ENCODE peak calls at places on chromosomes 4 and X, in eight cellular contexts. One of them, this sample, is unnamed.

GRCh38 chrX:108020631-108021030 is 24.2 kb upstream of the VSIG1 start:
- DNase-seq in NB4: peak
- DNase-seq in tibial artery: no peak
- DNase-seq in hepatocyte: no peak
- DNase-seq in AG10803: peak
- DNase-seq in kidney epithelial cell: no peak
- DNase-seq in GM06990: no peak
- DNase-seq in PC-3: peak
- DNase-seq in this sample: no peak

GRCh38 chr4:76897522-76898384 is at the start of gene SOWAHB:
- DNase-seq in NB4: no peak
- DNase-seq in tibial artery: no peak
- DNase-seq in hepatocyte: peak
- DNase-seq in AG10803: no peak
- DNase-seq in kidney epithelial cell: peak
- DNase-seq in GM06990: peak
- DNase-seq in PC-3: peak
- DNase-seq in this sample: no peak

GRCh38 chr4:3199661-3200422 is 49.1 kb upstream of the MSANTD1 start:
- DNase-seq in NB4: peak
- DNase-seq in tibial artery: no peak
- DNase-seq in hepatocyte: no peak
- DNase-seq in AG10803: peak
- DNase-seq in kidney epithelial cell: no peak
- DNase-seq in GM06990: no peak
- DNase-seq in PC-3: no peak
- DNase-seq in this sample: no peak

GRCh38 chr4:44679060-44679459 is 840 bp downstream of the GUF1 start:
- DNase-seq in NB4: no peak
- DNase-seq in tibial artery: no peak
- DNase-seq in hepatocyte: no peak
- DNase-seq in AG10803: no peak
- DNase-seq in kidney epithelial cell: no peak
- DNase-seq in GM06990: no peak
- DNase-seq in PC-3: no peak
- DNase-seq in this sample: no peak

GRCh38 chr4:134313591-134313990 is 112.0 kb upstream of the PABPC4L start:
- DNase-seq in NB4: no peak
- DNase-seq in tibial artery: no peak
- DNase-seq in hepatocyte: no peak
- DNase-seq in AG10803: no peak
- DNase-seq in kidney epithelial cell: no peak
- DNase-seq in GM06990: no peak
- DNase-seq in PC-3: no peak
- DNase-seq in this sample: no peak

GRCh38 chr4:173855015-173855414 is 325.0 kb upstream of the HAND2 start:
- DNase-seq in NB4: no peak
- DNase-seq in tibial artery: no peak
- DNase-seq in hepatocyte: no peak
- DNase-seq in AG10803: no peak
- DNase-seq in kidney epithelial cell: no peak
- DNase-seq in GM06990: no peak
- DNase-seq in PC-3: no peak
- DNase-seq in this sample: no peak

GRCh38 chr4:168451744-168452394 is 28.4 kb downstream of the DDX60L start:
- DNase-seq in NB4: peak
- DNase-seq in tibial artery: no peak
- DNase-seq in hepatocyte: peak
- DNase-seq in AG10803: peak
- DNase-seq in kidney epithelial cell: peak
- DNase-seq in GM06990: no peak
- DNase-seq in PC-3: peak
- DNase-seq in this sample: no peak

GRCh38 chr4:78529569-78530209 is 21.9 kb upstream of the ANXA3 start:
- DNase-seq in NB4: no peak
- DNase-seq in tibial artery: no peak
- DNase-seq in hepatocyte: no peak
- DNase-seq in AG10803: peak
- DNase-seq in kidney epithelial cell: no peak
- DNase-seq in GM06990: no peak
- DNase-seq in PC-3: peak
- DNase-seq in this sample: no peak

GRCh38 chrX:101759000-101759399 is 99.3 kb upstream of the ARMCX2 start:
- DNase-seq in NB4: peak
- DNase-seq in tibial artery: peak
- DNase-seq in hepatocyte: peak
- DNase-seq in AG10803: peak
- DNase-seq in kidney epithelial cell: no peak
- DNase-seq in GM06990: no peak
- DNase-seq in PC-3: peak
- DNase-seq in this sample: no peak

GRCh38 chr4:41792166-41792565 is 43.6 kb upstream of the PHOX2B start:
- DNase-seq in NB4: peak
- DNase-seq in tibial artery: no peak
- DNase-seq in hepatocyte: no peak
- DNase-seq in AG10803: no peak
- DNase-seq in kidney epithelial cell: no peak
- DNase-seq in GM06990: no peak
- DNase-seq in PC-3: peak
- DNase-seq in this sample: no peak

GRCh38 chr4:183838987-183839712 is 66.0 kb upstream of the STOX2 start:
- DNase-seq in NB4: peak
- DNase-seq in tibial artery: no peak
- DNase-seq in hepatocyte: peak
- DNase-seq in AG10803: no peak
- DNase-seq in kidney epithelial cell: no peak
- DNase-seq in GM06990: no peak
- DNase-seq in PC-3: peak
- DNase-seq in this sample: no peak

GRCh38 chr4:8039290-8039689 is 99.6 kb upstream of the AFAP1 start:
- DNase-seq in NB4: no peak
- DNase-seq in tibial artery: no peak
- DNase-seq in hepatocyte: no peak
- DNase-seq in AG10803: no peak
- DNase-seq in kidney epithelial cell: no peak
- DNase-seq in GM06990: no peak
- DNase-seq in PC-3: no peak
- DNase-seq in this sample: no peak

GRCh38 chrX:71846429-71846828 is 64.2 kb upstream of the NHSL2 start:
- DNase-seq in NB4: no peak
- DNase-seq in tibial artery: no peak
- DNase-seq in hepatocyte: peak
- DNase-seq in AG10803: no peak
- DNase-seq in kidney epithelial cell: no peak
- DNase-seq in GM06990: no peak
- DNase-seq in PC-3: no peak
- DNase-seq in this sample: no peak

GRCh38 chrX:136823175-136823574 is 42.4 kb upstream of the ARHGEF6 start:
- DNase-seq in NB4: no peak
- DNase-seq in tibial artery: no peak
- DNase-seq in hepatocyte: no peak
- DNase-seq in AG10803: peak
- DNase-seq in kidney epithelial cell: no peak
- DNase-seq in GM06990: no peak
- DNase-seq in PC-3: peak
- DNase-seq in this sample: no peak

GRCh38 chr4:5558502-5558901 is 149.9 kb downstream of the EVC2 start:
- DNase-seq in NB4: no peak
- DNase-seq in tibial artery: no peak
- DNase-seq in hepatocyte: no peak
- DNase-seq in AG10803: no peak
- DNase-seq in kidney epithelial cell: no peak
- DNase-seq in GM06990: no peak
- DNase-seq in PC-3: no peak
- DNase-seq in this sample: no peak

GRCh38 chr4:114267976-114268375 is 288.5 kb upstream of the ARSJ start:
- DNase-seq in NB4: peak
- DNase-seq in tibial artery: no peak
- DNase-seq in hepatocyte: no peak
- DNase-seq in AG10803: peak
- DNase-seq in kidney epithelial cell: no peak
- DNase-seq in GM06990: no peak
- DNase-seq in PC-3: no peak
- DNase-seq in this sample: no peak

GRCh38 chr4:118271788-118272187 is 81.0 kb downstream of the PRSS12 start:
- DNase-seq in NB4: no peak
- DNase-seq in tibial artery: no peak
- DNase-seq in hepatocyte: no peak
- DNase-seq in AG10803: no peak
- DNase-seq in kidney epithelial cell: no peak
- DNase-seq in GM06990: no peak
- DNase-seq in PC-3: no peak
- DNase-seq in this sample: no peak

DNA sequence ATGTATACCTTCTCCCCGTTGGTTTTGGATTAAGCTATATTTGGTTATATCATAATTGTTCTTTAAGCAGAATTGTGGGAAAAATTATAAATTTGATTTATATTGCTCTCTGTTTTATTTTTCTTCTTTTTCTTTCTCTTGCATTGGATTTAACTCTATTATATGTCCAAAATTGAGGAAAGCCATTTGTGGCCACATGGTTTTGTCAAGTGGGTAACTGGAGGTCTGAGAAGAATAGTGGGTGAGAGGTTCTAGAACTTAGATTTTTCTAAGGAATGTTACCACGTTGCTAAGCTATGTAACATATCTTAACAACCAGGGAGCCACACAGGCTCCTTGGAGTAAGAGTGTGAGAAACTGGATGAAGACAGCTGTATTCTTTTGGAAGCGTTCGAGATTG is at the start of gene C4orf17:
- DNase-seq in NB4: no peak
- DNase-seq in tibial artery: no peak
- DNase-seq in hepatocyte: no peak
- DNase-seq in AG10803: no peak
- DNase-seq in kidney epithelial cell: no peak
- DNase-seq in GM06990: no peak
- DNase-seq in PC-3: no peak
- DNase-seq in this sample: no peak
- TF ChIP-seq CTCF in NB4: no peak
- TF ChIP-seq CTCF in tibial artery: no peak
- TF ChIP-seq CTCF in hepatocyte: no peak
- TF ChIP-seq CTCF in AG10803: no peak
- TF ChIP-seq CTCF in kidney epithelial cell: no peak
- TF ChIP-seq CTCF in GM06990: no peak
- TF ChIP-seq CTCF in PC-3: no peak
- TF ChIP-seq CTCF in this sample: no peak

GRCh38 chr4:111681270-111681669 is 464.0 kb upstream of the FAM241A start:
- DNase-seq in NB4: no peak
- DNase-seq in tibial artery: no peak
- DNase-seq in hepatocyte: no peak
- DNase-seq in AG10803: no peak
- DNase-seq in kidney epithelial cell: no peak
- DNase-seq in GM06990: no peak
- DNase-seq in PC-3: no peak
- DNase-seq in this sample: no peak

GRCh38 chr4:111681751-111682150 is 463.5 kb upstream of the FAM241A start:
- DNase-seq in NB4: no peak
- DNase-seq in tibial artery: no peak
- DNase-seq in hepatocyte: no peak
- DNase-seq in AG10803: no peak
- DNase-seq in kidney epithelial cell: no peak
- DNase-seq in GM06990: no peak
- DNase-seq in PC-3: no peak
- DNase-seq in this sample: no peak

GRCh38 chr4:111675746-111676145 is 469.5 kb upstream of the FAM241A start:
- DNase-seq in NB4: no peak
- DNase-seq in tibial artery: no peak
- DNase-seq in hepatocyte: no peak
- DNase-seq in AG10803: no peak
- DNase-seq in kidney epithelial cell: no peak
- DNase-seq in GM06990: no peak
- DNase-seq in PC-3: no peak
- DNase-seq in this sample: no peak

GRCh38 chr4:111678466-111678865 is 466.8 kb upstream of the FAM241A start:
- DNase-seq in NB4: no peak
- DNase-seq in tibial artery: no peak
- DNase-seq in hepatocyte: no peak
- DNase-seq in AG10803: peak
- DNase-seq in kidney epithelial cell: peak
- DNase-seq in GM06990: no peak
- DNase-seq in PC-3: no peak
- DNase-seq in this sample: peak

DNA sequence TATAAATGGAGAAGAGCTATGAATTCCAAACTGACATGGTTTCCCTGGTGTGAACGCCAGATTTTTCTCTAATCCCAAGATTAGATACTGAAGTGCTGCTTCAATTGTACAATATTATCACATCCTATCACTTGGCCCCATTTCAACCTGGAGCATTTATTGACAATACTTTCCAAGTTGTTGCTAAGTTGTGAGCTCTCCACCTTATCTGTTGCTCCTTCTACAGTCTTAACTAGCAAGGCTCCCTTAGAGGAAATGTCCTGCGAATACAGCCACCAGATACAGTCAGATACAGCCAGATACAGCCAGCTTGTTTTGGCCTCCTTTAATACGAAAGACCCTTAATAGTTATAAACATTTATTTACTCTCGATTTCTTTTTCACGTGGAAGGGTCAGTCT is 466.3 kb upstream of the FAM241A start:
- DNase-seq in NB4: no peak
- DNase-seq in tibial artery: no peak
- DNase-seq in hepatocyte: no peak
- DNase-seq in AG10803: no peak
- DNase-seq in kidney epithelial cell: no peak
- DNase-seq in GM06990: no peak
- DNase-seq in PC-3: no peak
- DNase-seq in this sample: no peak
- H3K4me3 ChIP-seq in NB4: no peak
- H3K4me3 ChIP-seq in tibial artery: no peak
- H3K4me3 ChIP-seq in hepatocyte: no peak
- H3K4me3 ChIP-seq in AG10803: no peak
- H3K4me3 ChIP-seq in kidney epithelial cell: no peak
- H3K4me3 ChIP-seq in GM06990: no peak
- H3K4me3 ChIP-seq in PC-3: no peak
- H3K4me3 ChIP-seq in this sample: no peak

GRCh38 chrX:111447298-111447697 is 35.3 kb upstream of the DCX start:
- DNase-seq in NB4: peak
- DNase-seq in tibial artery: no peak
- DNase-seq in hepatocyte: peak
- DNase-seq in AG10803: no peak
- DNase-seq in kidney epithelial cell: no peak
- DNase-seq in GM06990: peak
- DNase-seq in PC-3: peak
- DNase-seq in this sample: no peak
- TF ChIP-seq CTCF in NB4: peak
- TF ChIP-seq CTCF in tibial artery: no peak
- TF ChIP-seq CTCF in hepatocyte: peak
- TF ChIP-seq CTCF in AG10803: no peak
- TF ChIP-seq CTCF in kidney epithelial cell: peak
- TF ChIP-seq CTCF in GM06990: peak
- TF ChIP-seq CTCF in PC-3: peak
- TF ChIP-seq CTCF in this sample: no peak

DNA sequence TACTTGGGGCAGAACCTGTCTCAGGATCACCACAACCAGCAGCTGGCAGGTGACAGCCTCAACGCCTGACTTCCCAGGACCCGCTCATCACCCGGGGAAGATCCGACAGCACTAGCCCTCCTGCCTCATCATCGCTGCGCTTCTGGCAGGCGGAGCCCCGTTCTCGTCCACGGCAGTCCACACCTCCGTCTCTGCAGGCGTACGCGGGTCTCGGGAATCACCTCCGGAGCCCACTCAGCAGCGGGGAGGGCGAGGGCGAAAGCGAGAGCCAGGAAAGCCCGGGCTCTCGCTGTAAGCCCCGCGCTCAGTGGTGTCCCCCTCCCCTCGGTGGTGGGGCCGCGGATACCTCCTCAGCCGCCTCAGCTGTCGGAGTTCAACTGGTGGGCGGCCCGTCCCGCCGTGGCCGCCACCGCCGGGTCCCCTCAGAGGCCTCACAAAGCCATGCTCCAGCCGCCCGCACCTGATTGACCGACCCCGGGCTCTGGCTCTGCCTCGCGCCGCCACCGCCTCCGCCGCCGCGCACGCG is 518 bp upstream of the CNKSR2 start:
- DNase-seq in NB4: no peak
- DNase-seq in tibial artery: no peak
- DNase-seq in hepatocyte: no peak
- DNase-seq in AG10803: no peak
- DNase-seq in kidney epithelial cell: no peak
- DNase-seq in GM06990: no peak
- DNase-seq in PC-3: no peak
- DNase-seq in this sample: no peak
- H3K4me3 ChIP-seq in NB4: no peak
- H3K4me3 ChIP-seq in tibial artery: peak
- H3K4me3 ChIP-seq in hepatocyte: peak
- H3K4me3 ChIP-seq in AG10803: peak
- H3K4me3 ChIP-seq in kidney epithelial cell: peak
- H3K4me3 ChIP-seq in GM06990: peak
- H3K4me3 ChIP-seq in PC-3: peak
- H3K4me3 ChIP-seq in this sample: peak

This sample was measured in AG04449.